ENCODE peak calls at places on chromosome 1, in nine cellular contexts. P is A549, J is H1, W is tibial nerve, G is transverse colon, D is K562, R is esophagus muscularis mucosa, C is stomach, F is GM12878. N is an unnamed sample.
A peak's percentile ranks its signal among the peaks of the same experiment; 100 is the strongest.

GRCh38 chr1:200776949-200777348 is 38.3 kb downstream of the CAMSAP2 start:
- DNase-seq in P (peak; percentile 11), J (no peak), W (no peak), G (no peak), D (no peak), R (no peak), C (no peak), F (no peak), N (no peak)

GRCh38 chr1:51624851-51625250 is 8.0 kb downstream of the OSBPL9 start:
- DNase-seq in P (no peak), J (no peak), W (no peak), G (no peak), D (no peak), R (no peak), C (no peak), F (no peak), N (no peak)

GRCh38 chr1:12113433-12114339 is 50.6 kb downstream of the TNFRSF8 start:
- DNase-seq in P (no peak), J (no peak), W (no peak), G (no peak), D (no peak), R (no peak), C (no peak), F (no peak), N (no peak)

GRCh38 chr1:50271337-50271736 is 151.9 kb downstream of the DMRTA2 start:
- DNase-seq in P (no peak), J (no peak), W (no peak), G (no peak), D (no peak), R (no peak), C (no peak), F (no peak), N (no peak)

GRCh38 chr1:52613611-52614373 is 11.6 kb downstream of the GPX7 start:
- DNase-seq in P (no peak), J (no peak), W (no peak), G (no peak), D (peak; percentile 71), R (no peak), C (no peak), F (no peak), N (no peak)

GRCh38 chr1:75796376-75797272 is at the start of gene MSH4:
- DNase-seq in P (no peak), J (no peak), W (no peak), G (no peak), D (peak; percentile 30), R (no peak), C (no peak), F (no peak), N (no peak)

GRCh38 chr1:67230539-67230938 is 64.3 kb downstream of the IL23R start:
- DNase-seq in P (no peak), J (no peak), W (no peak), G (no peak), D (no peak), R (no peak), C (no peak), F (no peak), N (no peak)

GRCh38 chr1:43857163-43857562 is 76.4 kb upstream of the ARTN start:
- DNase-seq in P (no peak), J (no peak), W (no peak), G (no peak), D (no peak), R (no peak), C (no peak), F (no peak), N (no peak)

GRCh38 chr1:12573015-12573825 is 44.8 kb downstream of the DHRS3 start:
- DNase-seq in P (no peak), J (no peak), W (no peak), G (no peak), D (no peak), R (no peak), C (no peak), F (no peak), N (no peak)

GRCh38 chr1:119885903-119886783 is 10.2 kb downstream of the ADAM30 start:
- DNase-seq in P (peak; percentile 40), J (no peak), W (peak; percentile 59), G (peak; percentile 69), D (peak; percentile 71), R (peak; percentile 90), C (peak; percentile 74), F (no peak), N (peak; percentile 43)

DNA sequence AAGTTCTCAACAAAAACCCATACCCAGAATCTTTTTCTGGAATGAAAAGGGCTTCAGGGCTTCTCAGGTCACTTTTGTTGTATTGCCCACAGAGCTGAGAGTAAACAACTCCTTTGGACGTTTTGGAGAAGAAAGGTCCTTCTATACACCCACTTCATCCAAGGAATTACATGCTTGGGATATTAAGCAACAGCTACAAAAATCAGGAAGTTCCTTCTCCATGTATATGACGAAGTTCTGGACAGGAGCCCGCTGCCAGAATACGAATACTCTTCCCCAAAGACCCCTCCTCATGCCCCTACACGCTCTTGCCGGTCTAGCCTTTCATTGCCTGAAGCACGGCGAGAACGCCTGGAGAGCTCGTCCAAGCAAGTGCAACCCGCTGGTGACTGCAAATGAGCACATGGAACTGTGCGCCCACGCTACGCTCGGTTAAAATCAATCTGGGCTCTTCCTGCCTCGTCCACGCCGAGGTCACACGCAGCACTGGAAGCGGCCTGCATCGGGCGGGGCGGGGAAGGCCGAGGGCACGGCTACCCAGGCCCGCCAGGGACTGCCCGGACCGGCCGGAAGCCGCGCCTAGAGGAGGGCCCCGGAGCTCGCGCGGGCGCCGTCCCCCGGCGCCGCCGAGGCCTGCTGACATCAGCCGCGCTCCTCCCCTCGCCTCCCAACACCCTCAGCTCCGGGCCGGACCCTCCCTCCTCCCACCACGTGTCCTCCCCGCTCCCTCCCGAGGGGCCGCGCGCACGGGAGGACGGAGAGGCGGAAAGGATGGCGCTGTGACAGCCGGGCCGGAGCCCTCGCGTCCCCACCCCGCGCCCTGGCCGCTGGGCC is at the start of gene POGK:
- DNase-seq in P (peak; percentile 93), J (peak; percentile 70), W (peak; percentile 80), G (peak; percentile 94), D (peak; percentile 95), R (peak; percentile 96), C (peak; percentile 89), F (peak; percentile 63), N (peak; percentile 91)
- TF ChIP-seq POLR2A in P (peak; percentile 87), J (no peak), W (peak; percentile 75), G (peak; percentile 66), D (peak; percentile 90), R (peak; percentile 64), C (peak; percentile 7), F (peak; percentile 90), N (peak; percentile 57)

DNA sequence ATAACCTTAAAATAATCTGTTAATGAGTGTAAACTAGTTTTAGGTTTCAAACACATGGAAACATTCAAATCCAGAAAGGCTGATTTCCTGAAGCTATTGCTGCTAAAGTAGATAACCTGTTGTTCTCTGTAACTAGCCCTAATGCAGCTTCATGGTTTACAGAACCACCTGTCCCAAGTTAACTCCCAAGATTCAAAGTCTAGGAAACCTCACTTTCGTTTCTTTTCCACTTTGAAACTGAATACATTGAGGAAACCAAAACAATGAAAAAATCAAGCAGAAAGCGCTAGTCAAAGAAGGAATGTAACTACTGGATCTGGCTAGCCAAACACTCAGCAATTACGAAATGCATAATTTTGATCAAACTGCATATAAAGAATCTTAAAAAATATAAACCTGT is 17.8 kb downstream of the SLC16A1 start:
- DNase-seq in P (no peak), J (no peak), W (no peak), G (no peak), D (no peak), R (no peak), C (no peak), F (no peak), N (no peak)
- H3K27ac ChIP-seq in P (peak overlapping the region; percentile 91), J (no peak overlapping the region), W (no peak overlapping the region), G (peak overlapping the region; percentile 26), D (peak overlapping the region; percentile 65), R (no peak overlapping the region), C (no peak overlapping the region), F (no peak overlapping the region), N (no peak overlapping the region)

DNA sequence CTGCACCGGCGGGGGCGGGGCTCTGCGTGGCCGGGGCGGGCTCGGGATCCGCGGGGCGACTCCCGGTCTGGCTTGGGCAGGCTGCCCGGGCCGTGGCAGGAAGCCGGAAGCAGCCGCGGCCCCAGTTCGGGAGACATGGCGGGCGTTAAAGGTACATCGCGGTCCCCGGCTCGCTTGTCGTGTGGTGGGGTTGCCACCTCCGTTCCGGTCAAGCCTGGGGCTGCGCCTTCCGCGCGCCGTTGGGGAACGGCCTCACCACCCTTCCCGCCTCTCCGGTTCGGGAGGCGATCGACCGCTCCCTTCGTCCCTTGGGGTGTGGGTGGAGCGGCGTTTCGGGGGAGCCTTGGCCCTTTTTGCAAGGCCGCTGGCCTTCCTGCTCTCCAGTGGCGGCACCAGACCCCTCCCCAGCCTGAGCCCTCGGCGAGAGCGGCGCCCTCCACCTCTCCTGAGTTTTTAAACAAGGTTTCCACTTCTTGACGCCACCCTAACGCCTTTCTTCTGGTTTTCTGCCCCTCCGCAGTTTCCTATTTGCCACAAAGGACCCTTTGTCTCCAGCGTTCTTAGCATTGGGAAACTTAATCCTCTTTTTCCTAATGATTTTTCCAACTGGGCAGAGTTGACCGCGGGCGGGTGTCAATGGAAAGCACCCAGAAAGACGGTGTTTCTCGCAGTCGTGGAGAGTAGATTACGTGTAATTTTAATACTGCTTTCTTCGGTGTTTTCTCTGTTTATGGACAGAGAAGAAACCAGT is at the start of the genes LEPR and LEPROT:
- DNase-seq in P (no peak), J (no peak), W (peak; percentile 8), G (no peak), D (no peak), R (no peak), C (no peak), F (no peak), N (no peak)
- TF ChIP-seq EP300 in P (no peak), J (no peak), W (no peak), G (no peak), D (no peak), R (no peak), C (no peak), F (no peak), N (no peak)

GRCh38 chr1:231200417-231201031 is 38.7 kb downstream of the TRIM67 start:
- DNase-seq in P (no peak), J (no peak), W (no peak), G (no peak), D (peak; percentile 72), R (no peak), C (no peak), F (no peak), N (no peak)

GRCh38 chr1:231202125-231202633 is 38.8 kb upstream of the GNPAT start:
- DNase-seq in P (no peak), J (no peak), W (no peak), G (no peak), D (peak; percentile 80), R (no peak), C (no peak), F (no peak), N (no peak)

GRCh38 chr1:231201375-231202124 is 39.5 kb upstream of the GNPAT start:
- DNase-seq in P (no peak), J (no peak), W (no peak), G (no peak), D (peak; percentile 41), R (no peak), C (no peak), F (no peak), N (no peak)

GRCh38 chr1:231196728-231197127 is 34.9 kb downstream of the TRIM67 start:
- DNase-seq in P (no peak), J (no peak), W (no peak), G (no peak), D (no peak), R (no peak), C (no peak), F (no peak), N (no peak)

GRCh38 chr1:231199868-231200267 is 38.0 kb downstream of the TRIM67 start:
- DNase-seq in P (no peak), J (no peak), W (no peak), G (no peak), D (no peak), R (no peak), C (no peak), F (no peak), N (no peak)
- TF ChIP-seq POLR2A in P (no peak), J (no peak), W (no peak), G (no peak), D (no peak), R (no peak), C (no peak), F (no peak), N (no peak)

GRCh38 chr1:210252621-210253041 is 20.0 kb downstream of the SERTAD4 start:
- DNase-seq in P (no peak), J (peak; percentile 68), W (no peak), G (peak; percentile 76), D (no peak), R (no peak), C (peak; percentile 74), F (no peak), N (no peak)
- H3K27ac ChIP-seq in P (no peak overlapping the region), J (no peak overlapping the region), W (no peak overlapping the region), G (peak overlapping the region; percentile 72), D (no peak overlapping the region), R (no peak overlapping the region), C (peak overlapping the region; percentile 87), F (no peak overlapping the region), N (no peak overlapping the region)